ENCODE peak calls at places on chromosomes 7 and 10, in five cellular contexts. One of them, this sample, is unnamed.

GRCh38 chr10:106636781-106637491 is 527.6 kb downstream of the SORCS1 start:
- DNase-seq in prostate gland: no peak
- DNase-seq in esophagus muscularis mucosa: no peak
- DNase-seq in sigmoid colon: no peak
- DNase-seq in HCT116: no peak
- DNase-seq in this sample: no peak

GRCh38 chr10:119139464-119140067 is 25.9 kb downstream of the SFXN4 start:
- DNase-seq in prostate gland: peak; percentile 11
- DNase-seq in esophagus muscularis mucosa: no peak
- DNase-seq in sigmoid colon: no peak
- DNase-seq in HCT116: peak; percentile 16
- DNase-seq in this sample: peak; percentile 31

GRCh38 chr7:125491137-125491536 is 561.5 kb upstream of the POT1 start:
- DNase-seq in prostate gland: no peak
- DNase-seq in esophagus muscularis mucosa: no peak
- DNase-seq in sigmoid colon: no peak
- DNase-seq in HCT116: no peak
- DNase-seq in this sample: no peak

GRCh38 chr7:133484135-133484534 is 231.3 kb downstream of the EXOC4 start:
- DNase-seq in prostate gland: no peak
- DNase-seq in esophagus muscularis mucosa: no peak
- DNase-seq in sigmoid colon: no peak
- DNase-seq in HCT116: no peak
- DNase-seq in this sample: no peak

GRCh38 chr7:70215491-70215890 is 617.2 kb downstream of the AUTS2 start:
- DNase-seq in prostate gland: no peak
- DNase-seq in esophagus muscularis mucosa: no peak
- DNase-seq in sigmoid colon: no peak
- DNase-seq in HCT116: no peak
- DNase-seq in this sample: no peak

GRCh38 chr10:12530017-12530416 is 180.7 kb downstream of the CAMK1D start:
- DNase-seq in prostate gland: no peak
- DNase-seq in esophagus muscularis mucosa: no peak
- DNase-seq in sigmoid colon: no peak
- DNase-seq in HCT116: no peak
- DNase-seq in this sample: no peak

GRCh38 chr7:78226059-78226658 is 427.6 kb downstream of the PHTF2 start:
- DNase-seq in prostate gland: no peak
- DNase-seq in esophagus muscularis mucosa: no peak
- DNase-seq in sigmoid colon: no peak
- DNase-seq in HCT116: peak; percentile 22
- DNase-seq in this sample: peak; percentile 41

GRCh38 chr7:35316549-35316948 is 62.6 kb upstream of the TBX20 start:
- DNase-seq in prostate gland: no peak
- DNase-seq in esophagus muscularis mucosa: no peak
- DNase-seq in sigmoid colon: no peak
- DNase-seq in HCT116: no peak
- DNase-seq in this sample: no peak

GRCh38 chr7:47730135-47730534 is 148.2 kb upstream of the TNS3 start:
- DNase-seq in prostate gland: no peak
- DNase-seq in esophagus muscularis mucosa: no peak
- DNase-seq in sigmoid colon: no peak
- DNase-seq in HCT116: no peak
- DNase-seq in this sample: peak; percentile 11

GRCh38 chr7:44985033-44985695 is 6.3 kb upstream of the MYO1G start:
- DNase-seq in prostate gland: no peak
- DNase-seq in esophagus muscularis mucosa: no peak
- DNase-seq in sigmoid colon: no peak
- DNase-seq in HCT116: no peak
- DNase-seq in this sample: no peak

GRCh38 chr7:51471199-51472016 is 154.8 kb upstream of the COBL start:
- DNase-seq in prostate gland: no peak
- DNase-seq in esophagus muscularis mucosa: peak; percentile 81
- DNase-seq in sigmoid colon: no peak
- DNase-seq in HCT116: no peak
- DNase-seq in this sample: no peak

GRCh38 chr10:811379-811778 is 120.1 kb downstream of the LARP4B start:
- DNase-seq in prostate gland: no peak
- DNase-seq in esophagus muscularis mucosa: peak; percentile 90
- DNase-seq in sigmoid colon: no peak
- DNase-seq in HCT116: no peak
- DNase-seq in this sample: no peak

GRCh38 chr10:88152720-88153119 is 289.3 kb downstream of the PTEN start:
- DNase-seq in prostate gland: peak; percentile 29
- DNase-seq in esophagus muscularis mucosa: no peak
- DNase-seq in sigmoid colon: no peak
- DNase-seq in HCT116: peak; percentile 28
- DNase-seq in this sample: no peak

GRCh38 chr10:72694476-72695369 is 2.8 kb downstream of the MCU start:
- DNase-seq in prostate gland: peak; percentile 19
- DNase-seq in esophagus muscularis mucosa: no peak
- DNase-seq in sigmoid colon: no peak
- DNase-seq in HCT116: no peak
- DNase-seq in this sample: no peak

GRCh38 chr7:89975577-89975976 is 178.7 kb upstream of the STEAP1 start:
- DNase-seq in prostate gland: no peak
- DNase-seq in esophagus muscularis mucosa: no peak
- DNase-seq in sigmoid colon: no peak
- DNase-seq in HCT116: no peak
- DNase-seq in this sample: no peak

GRCh38 chr10:127464561-127464960 is 84.5 kb upstream of the NPS start:
- DNase-seq in prostate gland: no peak
- DNase-seq in esophagus muscularis mucosa: no peak
- DNase-seq in sigmoid colon: no peak
- DNase-seq in HCT116: no peak
- DNase-seq in this sample: no peak

GRCh38 chr7:119232091-119232490 is 1007.6 kb downstream of the ANKRD7 start:
- DNase-seq in prostate gland: no peak
- DNase-seq in esophagus muscularis mucosa: no peak
- DNase-seq in sigmoid colon: no peak
- DNase-seq in HCT116: no peak
- DNase-seq in this sample: no peak

GRCh38 chr7:109076561-109076960 is 506.9 kb downstream of the DNAJB9 start:
- DNase-seq in prostate gland: no peak
- DNase-seq in esophagus muscularis mucosa: no peak
- DNase-seq in sigmoid colon: no peak
- DNase-seq in HCT116: no peak
- DNase-seq in this sample: no peak

GRCh38 chr10:87761892-87762291 is 56.1 kb downstream of the ATAD1 start:
- DNase-seq in prostate gland: no peak
- DNase-seq in esophagus muscularis mucosa: no peak
- DNase-seq in sigmoid colon: no peak
- DNase-seq in HCT116: peak; percentile 40
- DNase-seq in this sample: no peak

GRCh38 chr10:122010405-122011050 is 21.6 kb downstream of the TACC2 start:
- DNase-seq in prostate gland: no peak
- DNase-seq in esophagus muscularis mucosa: no peak
- DNase-seq in sigmoid colon: no peak
- DNase-seq in HCT116: no peak
- DNase-seq in this sample: no peak

DNA sequence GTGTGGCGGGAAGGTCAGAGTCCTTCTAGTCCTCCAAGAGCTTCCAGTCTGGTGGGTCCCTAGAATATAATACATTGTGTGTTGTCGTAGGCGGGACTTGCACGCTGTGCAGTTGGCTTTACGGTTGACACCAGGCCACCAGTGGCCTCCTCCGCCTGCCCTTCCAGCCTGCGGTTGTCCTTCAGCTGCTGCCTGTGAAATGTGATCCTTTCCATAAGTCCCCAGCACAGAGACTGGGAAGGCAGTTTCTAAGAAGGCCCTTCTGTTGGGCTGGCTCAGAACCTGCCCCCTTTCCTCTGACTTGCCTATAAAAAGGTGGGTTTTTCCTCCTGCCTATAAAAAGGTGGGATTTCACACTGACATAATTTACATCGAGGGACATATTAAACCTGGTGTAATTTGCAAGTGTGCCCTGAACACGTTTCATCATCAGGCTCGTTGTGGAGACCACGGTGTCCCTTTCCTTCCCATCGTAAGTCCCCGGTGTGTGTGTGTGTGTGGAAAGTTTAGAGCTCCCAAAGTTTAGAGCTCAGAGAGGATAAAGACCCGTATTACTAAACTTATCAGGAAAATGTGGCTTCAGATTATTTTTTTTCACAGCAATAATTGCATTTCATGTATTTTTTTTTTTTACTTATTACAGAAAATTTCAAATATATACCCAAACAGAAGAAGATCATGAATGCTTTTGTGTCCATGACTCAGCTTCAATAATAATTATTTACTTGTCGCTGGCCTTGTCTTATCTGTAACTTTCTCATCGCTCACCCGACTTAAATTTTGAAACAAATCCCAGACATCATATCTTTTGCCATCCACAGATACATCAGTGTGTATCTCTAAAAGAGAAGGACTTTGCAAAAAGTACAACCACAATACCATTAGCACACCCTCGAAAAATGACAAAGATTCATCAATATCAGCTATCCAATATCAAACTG is 45.1 kb downstream of the CUX1 start:
- DNase-seq in prostate gland: no peak
- DNase-seq in esophagus muscularis mucosa: no peak
- DNase-seq in sigmoid colon: peak; percentile 36
- DNase-seq in HCT116: no peak
- DNase-seq in this sample: no peak
- TF ChIP-seq POLR2A in prostate gland: no peak
- TF ChIP-seq POLR2A in esophagus muscularis mucosa: no peak
- TF ChIP-seq POLR2A in sigmoid colon: no peak
- TF ChIP-seq POLR2A in HCT116: no peak
- TF ChIP-seq POLR2A in this sample: no peak

GRCh38 chr7:398888-399287 is 108.9 kb downstream of the FOXL3 start:
- DNase-seq in prostate gland: no peak
- DNase-seq in esophagus muscularis mucosa: no peak
- DNase-seq in sigmoid colon: no peak
- DNase-seq in HCT116: no peak
- DNase-seq in this sample: no peak

GRCh38 chr7:404782-405488 is 114.7 kb downstream of the PDGFA start:
- DNase-seq in prostate gland: no peak
- DNase-seq in esophagus muscularis mucosa: no peak
- DNase-seq in sigmoid colon: no peak
- DNase-seq in HCT116: no peak
- DNase-seq in this sample: peak; percentile 23

GRCh38 chr7:405489-406211 is 114.0 kb downstream of the PDGFA start:
- DNase-seq in prostate gland: no peak
- DNase-seq in esophagus muscularis mucosa: no peak
- DNase-seq in sigmoid colon: no peak
- DNase-seq in HCT116: no peak
- DNase-seq in this sample: peak; percentile 20

GRCh38 chr7:395643-396042 is 105.7 kb downstream of the FOXL3 start:
- DNase-seq in prostate gland: no peak
- DNase-seq in esophagus muscularis mucosa: no peak
- DNase-seq in sigmoid colon: no peak
- DNase-seq in HCT116: no peak
- DNase-seq in this sample: no peak

DNA sequence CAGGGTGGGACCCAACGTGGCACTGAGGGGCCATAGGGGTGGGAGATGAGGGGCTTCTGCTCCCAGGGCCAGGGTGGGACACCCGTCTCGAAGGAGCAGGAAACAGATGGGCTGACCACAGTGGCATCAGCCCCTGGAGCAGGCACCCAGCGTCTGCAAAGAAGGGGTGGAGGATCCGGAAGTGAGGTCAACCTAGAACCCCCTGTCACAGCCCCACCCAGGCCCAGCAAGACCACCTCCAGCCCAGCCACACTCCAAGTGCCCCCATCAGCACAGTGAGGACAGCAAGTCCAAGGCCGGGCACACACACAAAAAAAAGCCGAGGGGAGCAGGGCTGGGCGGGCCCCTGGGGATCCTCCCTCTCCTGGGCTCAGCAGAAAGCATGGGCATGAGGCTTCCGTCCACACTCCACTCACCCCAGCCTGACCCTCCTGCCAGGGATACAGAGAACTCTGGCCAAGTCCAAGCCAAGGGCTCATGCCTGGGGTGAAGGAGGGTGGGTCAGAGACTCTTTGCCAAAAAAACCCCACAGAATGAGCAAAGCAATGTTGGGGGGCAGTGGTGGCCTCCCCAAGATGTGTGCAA is 111.0 kb downstream of the FOXL3 start:
- DNase-seq in prostate gland: no peak
- DNase-seq in esophagus muscularis mucosa: no peak
- DNase-seq in sigmoid colon: no peak
- DNase-seq in HCT116: no peak
- DNase-seq in this sample: peak; percentile 19
- H3K9me3 ChIP-seq in prostate gland: no peaks in the 10 kb centered on the region
- H3K9me3 ChIP-seq in esophagus muscularis mucosa: no peaks in the 10 kb centered on the region
- H3K9me3 ChIP-seq in sigmoid colon: peaks cover 11% of the 10 kb centered on the region
- H3K9me3 ChIP-seq in HCT116: peaks cover 15% of the 10 kb centered on the region
- H3K9me3 ChIP-seq in this sample: peaks cover 5% of the 10 kb centered on the region

GRCh38 chr10:92755725-92756124 is 66.0 kb downstream of the HHEX start:
- DNase-seq in prostate gland: no peak
- DNase-seq in esophagus muscularis mucosa: no peak
- DNase-seq in sigmoid colon: no peak
- DNase-seq in HCT116: no peak
- DNase-seq in this sample: no peak

GRCh38 chr10:92756233-92757065 is 66.7 kb downstream of the HHEX start:
- DNase-seq in prostate gland: no peak
- DNase-seq in esophagus muscularis mucosa: no peak
- DNase-seq in sigmoid colon: no peak
- DNase-seq in HCT116: no peak
- DNase-seq in this sample: no peak

GRCh38 chr10:92758594-92758993 is 68.8 kb downstream of the HHEX start:
- DNase-seq in prostate gland: no peak
- DNase-seq in esophagus muscularis mucosa: no peak
- DNase-seq in sigmoid colon: no peak
- DNase-seq in HCT116: no peak
- DNase-seq in this sample: no peak

GRCh38 chr10:92757720-92758119 is 68.0 kb downstream of the HHEX start:
- DNase-seq in prostate gland: no peak
- DNase-seq in esophagus muscularis mucosa: no peak
- DNase-seq in sigmoid colon: no peak
- DNase-seq in HCT116: no peak
- DNase-seq in this sample: no peak

DNA sequence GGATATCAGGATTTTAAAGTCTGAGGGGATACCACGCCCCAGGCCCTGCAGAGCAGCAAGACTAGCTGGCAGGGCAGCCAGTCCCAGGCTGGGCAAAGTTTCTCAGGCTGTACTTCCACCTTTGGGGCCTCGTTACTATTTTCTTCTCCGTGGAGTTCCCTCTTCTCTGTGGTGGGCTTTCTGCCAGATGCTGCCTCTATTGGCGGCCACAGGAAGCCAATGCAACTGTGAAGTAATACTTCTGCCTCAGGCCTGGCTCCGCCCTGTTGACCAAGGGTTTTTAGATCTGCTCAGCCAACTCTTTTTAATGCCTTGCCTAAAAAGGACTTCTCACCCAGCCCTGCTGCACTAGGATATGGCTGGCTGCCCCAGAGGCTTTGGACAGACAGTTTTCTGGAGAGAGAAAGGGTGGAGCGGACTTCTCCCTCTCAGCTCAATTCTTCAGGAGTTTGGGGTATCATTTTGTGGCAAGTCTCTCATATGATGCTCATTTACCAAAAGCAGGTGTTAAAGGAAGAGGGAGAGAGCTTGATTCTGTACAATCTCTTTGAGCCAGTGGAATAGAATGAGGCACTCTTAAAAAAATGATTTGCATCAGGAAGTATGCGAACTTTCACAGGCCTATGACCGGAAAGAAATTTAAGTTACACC is 67.4 kb downstream of the HHEX start:
- DNase-seq in prostate gland: peak; percentile 61
- DNase-seq in esophagus muscularis mucosa: peak; percentile 96
- DNase-seq in sigmoid colon: peak; percentile 97
- DNase-seq in HCT116: peak; percentile 29
- DNase-seq in this sample: peak; percentile 70
- TF ChIP-seq POLR2AphosphoS5 in prostate gland: peak; percentile 60
- TF ChIP-seq POLR2AphosphoS5 in esophagus muscularis mucosa: peak; percentile 71
- TF ChIP-seq POLR2AphosphoS5 in sigmoid colon: peak; percentile 70
- TF ChIP-seq POLR2AphosphoS5 in HCT116: no peak
- TF ChIP-seq POLR2AphosphoS5 in this sample: peak; percentile 51

GRCh38 chr10:79074732-79075131 is 6.0 kb downstream of the ZMIZ1 start:
- DNase-seq in prostate gland: no peak
- DNase-seq in esophagus muscularis mucosa: no peak
- DNase-seq in sigmoid colon: no peak
- DNase-seq in HCT116: no peak
- DNase-seq in this sample: peak; percentile 86
- TF ChIP-seq POLR2A in prostate gland: no peak
- TF ChIP-seq POLR2A in esophagus muscularis mucosa: no peak
- TF ChIP-seq POLR2A in sigmoid colon: no peak
- TF ChIP-seq POLR2A in HCT116: no peak
- TF ChIP-seq POLR2A in this sample: no peak